ENCODE peak calls at places on chromosomes 5 and 9, in ten cellular contexts. P is IMR-90, M is ovary, Q is A549, T is uterus, K is Peyer's patch, O is gastrocnemius medialis, C is esophagus squamous epithelium, R is tibial nerve, X is stomach. Y is an unnamed sample.

GRCh38 chr9:78234810-78235209 is 1.1 kb upstream of the CEP78 start:
- DNase-seq in P (peak; percentile 39), M (no peak), Q (no peak), T (no peak), K (no peak), O (no peak), C (no peak), R (no peak), X (no peak), Y (no peak)

GRCh38 chr9:77236693-77237092 is 59.4 kb downstream of the VPS13A start:
- DNase-seq in P (no peak), M (no peak), Q (no peak), T (no peak), K (no peak), O (no peak), C (no peak), R (no peak), X (no peak), Y (no peak)

GRCh38 chr5:149409268-149409948 is 30.3 kb upstream of the IL17B start:
- DNase-seq in P (no peak), M (peak; percentile 20), Q (no peak), T (no peak), K (no peak), O (no peak), C (no peak), R (no peak), X (no peak), Y (no peak)

GRCh38 chr5:80184235-80185023 is 71.4 kb downstream of the SERINC5 start:
- DNase-seq in P (no peak), M (no peak), Q (peak; percentile 76), T (no peak), K (no peak), O (no peak), C (no peak), R (no peak), X (peak; percentile 72), Y (no peak)

GRCh38 chr9:120730661-120731514 is 16.6 kb upstream of the MEGF9 start:
- DNase-seq in P (peak; percentile 96), M (no peak), Q (no peak), T (no peak), K (peak; percentile 65), O (no peak), C (no peak), R (no peak), X (peak; percentile 84), Y (no peak)

GRCh38 chr5:109450129-109450877 is 40.5 kb upstream of the PJA2 start:
- DNase-seq in P (no peak), M (no peak), Q (no peak), T (no peak), K (no peak), O (no peak), C (no peak), R (no peak), X (no peak), Y (no peak)

GRCh38 chr5:150758534-150759333 is at the start of gene DCTN4:
- DNase-seq in P (peak; percentile 99), M (peak; percentile 96), Q (peak; percentile 99), T (peak; percentile 97), K (peak; percentile 98), O (peak; percentile 98), C (peak; percentile 91), R (peak; percentile 95), X (peak; percentile 96), Y (peak; percentile 98)

GRCh38 chr5:96493189-96493790 is 60.2 kb upstream of the PCSK1 start:
- DNase-seq in P (no peak), M (no peak), Q (peak; percentile 45), T (no peak), K (no peak), O (no peak), C (no peak), R (no peak), X (no peak), Y (no peak)

GRCh38 chr5:39192449-39193160 is 26.8 kb downstream of the FYB1 start:
- DNase-seq in P (no peak), M (no peak), Q (no peak), T (no peak), K (no peak), O (no peak), C (no peak), R (no peak), X (no peak), Y (no peak)

GRCh38 chr5:66993448-66993847 is 203.2 kb downstream of the CD180 start:
- DNase-seq in P (no peak), M (no peak), Q (no peak), T (no peak), K (no peak), O (no peak), C (no peak), R (no peak), X (no peak), Y (no peak)

GRCh38 chr5:61332369-61332745 is 299 bp downstream of the ZSWIM6 start:
- DNase-seq in P (no peak), M (no peak), Q (no peak), T (peak; percentile 36), K (peak; percentile 70), O (no peak), C (no peak), R (no peak), X (peak; percentile 41), Y (no peak)

GRCh38 chr9:26833792-26834191 is 58.8 kb downstream of the CAAP1 start:
- DNase-seq in P (no peak), M (no peak), Q (no peak), T (peak; percentile 39), K (no peak), O (no peak), C (no peak), R (no peak), X (no peak), Y (no peak)

GRCh38 chr5:127602481-127602880 is 46.4 kb upstream of the CTXN3 start:
- DNase-seq in P (no peak), M (no peak), Q (peak; percentile 14), T (no peak), K (no peak), O (no peak), C (no peak), R (no peak), X (no peak), Y (no peak)

GRCh38 chr5:78076351-78076750 is 218.1 kb downstream of the AP3B1 start:
- DNase-seq in P (no peak), M (no peak), Q (no peak), T (no peak), K (no peak), O (no peak), C (no peak), R (no peak), X (no peak), Y (no peak)

GRCh38 chr9:8287970-8288369 is 488.4 kb upstream of the DMAC1 start:
- DNase-seq in P (no peak), M (no peak), Q (no peak), T (no peak), K (no peak), O (no peak), C (no peak), R (no peak), X (no peak), Y (no peak)
- H3K4me3 ChIP-seq in P (no peak overlapping the region), M (no peak overlapping the region), Q (no peak overlapping the region), T (no peak overlapping the region), K (no peak overlapping the region), O (no peak overlapping the region), C (no peak overlapping the region), R (no peak overlapping the region), X (no peak overlapping the region), Y (no peak overlapping the region)

DNA sequence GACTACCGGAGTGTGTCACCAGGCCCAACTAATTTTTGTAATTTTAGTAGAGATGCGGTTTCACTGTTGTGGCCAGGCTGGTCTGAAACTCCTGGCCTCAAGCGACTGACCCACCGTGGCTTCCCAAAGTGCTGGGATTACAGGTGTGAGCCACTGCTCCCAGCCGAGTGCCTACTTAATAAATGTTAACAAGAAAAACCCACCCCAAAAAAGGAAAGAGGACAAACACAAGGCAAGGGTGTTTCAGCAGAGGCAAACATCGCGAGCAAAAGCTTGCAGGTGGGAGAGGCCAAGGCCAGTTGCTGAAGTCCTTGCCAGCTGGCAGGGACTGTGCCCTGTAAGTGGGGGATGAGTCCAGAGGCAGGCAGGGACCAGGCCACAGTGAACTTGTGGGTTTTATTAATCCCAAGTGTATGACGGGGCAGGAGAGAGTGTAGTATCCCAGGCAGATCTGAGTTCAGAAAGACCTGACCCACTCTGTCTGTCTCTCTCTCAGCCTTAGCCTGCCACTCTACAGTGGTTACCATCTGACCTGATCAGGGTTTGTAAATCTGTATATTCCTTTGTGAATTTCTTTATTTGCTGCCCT is 6.4 kb upstream of the FPGS start:
- DNase-seq in P (peak; percentile 38), M (peak; percentile 90), Q (no peak), T (peak; percentile 79), K (peak; percentile 72), O (no peak), C (no peak), R (no peak), X (peak; percentile 58), Y (no peak)
- TF ChIP-seq POLR2A in P (no peak), M (no peak), Q (no peak), T (no peak), K (no peak), O (no peak), C (no peak), R (no peak), X (no peak), Y (no peak)

DNA sequence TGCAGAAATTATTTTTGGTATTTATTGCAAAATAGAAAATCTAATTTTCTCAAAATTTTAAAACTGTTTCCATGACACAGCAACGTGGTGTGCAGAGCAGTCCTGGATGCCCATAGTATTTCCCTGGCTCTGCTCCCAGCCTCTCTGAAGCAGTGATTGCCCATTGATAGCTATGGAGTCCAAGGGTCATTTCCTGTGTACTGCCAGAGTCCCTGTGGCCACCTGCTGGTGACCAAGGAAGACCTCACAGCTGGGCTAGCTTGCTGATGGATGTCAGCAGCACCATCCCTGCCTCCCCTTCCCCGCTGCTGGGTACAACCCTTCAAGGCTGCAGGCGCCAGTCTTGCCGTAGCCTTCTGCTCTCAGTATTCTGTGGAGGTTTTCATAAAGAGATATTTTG is 184.1 kb downstream of the DIRAS2 start:
- DNase-seq in P (no peak), M (no peak), Q (peak; percentile 60), T (no peak), K (peak; percentile 81), O (no peak), C (no peak), R (no peak), X (peak; percentile 58), Y (no peak)
- TF ChIP-seq CTCF in P (no peak), M (no peak), Q (no peak), T (no peak), K (peak; percentile 80), O (no peak), C (no peak), R (no peak), X (no peak), Y (no peak)

DNA sequence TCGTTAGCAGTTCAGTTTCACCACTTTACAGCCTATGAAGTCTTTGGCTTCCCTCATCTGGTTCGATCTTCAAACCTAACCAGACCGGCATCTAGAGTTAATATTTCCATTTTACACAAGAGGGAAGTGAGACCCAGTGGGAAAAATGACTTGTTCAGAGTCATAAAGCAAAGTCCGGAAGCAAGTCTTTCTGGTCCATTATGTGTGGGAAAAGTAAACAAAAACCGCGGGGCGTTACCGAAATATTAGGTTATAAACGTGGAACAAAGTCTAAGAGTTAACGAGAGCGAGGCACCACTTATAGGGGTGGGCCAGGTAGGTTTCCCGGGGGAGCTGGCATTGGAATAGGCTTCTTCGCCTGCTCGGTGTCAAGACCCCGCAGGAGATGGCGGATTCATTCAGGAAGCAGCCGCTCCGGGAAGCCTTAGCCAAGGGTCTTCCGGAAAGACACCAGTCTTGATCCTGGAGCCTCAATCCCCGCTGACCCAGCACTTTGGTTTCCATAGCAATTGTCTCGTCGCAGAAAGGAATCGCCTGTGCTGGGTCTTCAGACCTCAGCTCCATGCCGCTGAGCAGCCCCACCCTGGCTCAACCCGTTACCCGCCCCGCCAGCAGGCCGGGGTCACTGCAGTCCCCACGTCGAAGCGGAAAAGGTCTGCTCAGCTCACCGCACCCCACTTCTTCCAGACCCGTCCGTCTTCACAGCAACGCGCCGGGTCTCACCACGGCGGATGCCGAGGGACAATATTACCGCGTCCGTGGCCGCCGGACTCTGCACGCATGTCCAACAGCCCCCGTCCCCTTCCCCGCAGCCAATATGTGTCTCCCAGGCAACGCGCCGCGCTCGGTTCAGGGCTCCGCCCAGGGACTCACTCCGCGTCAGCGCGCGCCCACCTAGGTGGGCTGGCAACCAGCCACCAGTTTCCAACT is at the start of gene C5orf52:
- DNase-seq in P (peak; percentile 14), M (peak; percentile 43), Q (peak; percentile 35), T (peak; percentile 24), K (peak; percentile 77), O (no peak), C (no peak), R (no peak), X (no peak), Y (peak; percentile 86)
- H3K4me3 ChIP-seq in P (peak within 1 kb of the TSS; percentile 74), M (peak within 1 kb of the TSS; percentile 48), Q (peak within 1 kb of the TSS; percentile 30), T (peak within 1 kb of the TSS; percentile 39), K (peak within 1 kb of the TSS; percentile 79), O (peak within 1 kb of the TSS; percentile 56), C (peak within 1 kb of the TSS; percentile 81), R (peak within 1 kb of the TSS; percentile 57), X (peak within 1 kb of the TSS; percentile 56), Y (peak within 1 kb of the TSS; percentile 5)